ENCODE peak calls at places on chromosome 13, in nine cellular contexts. U is Right ventricle myocardium superior; J is pancreas; K is natural killer cell; I is activated CD8-positive, alpha-beta memory T cell treated with anti-CD3 and anti-CD28 coated beads, Interleukin-2, amount 10 ng/mL, durations not matched to agents 7 days and 5 days; G is CD4-positive, CD25-positive, alpha-beta regulatory T cell; C is activated CD8-positive, alpha-beta T cell treated with anti-CD3 and anti-CD28 coated beads for 36 hours; O is activated naive CD8-positive, alpha-beta T cell treated with anti-CD3 and anti-CD28 coated beads, Interleukin-2, amount 50 U/mL, for 24 hours; R is upper lobe of right lung. S is an unnamed sample.

GRCh38 chr13:112510002-112510780 is 77.8 kb downstream of the TUBGCP3 start:
- ATAC-seq in U (peak), J (peak), K (no peak), I (peak), G (no peak), C (peak), O (no peak), R (peak), S (no peak)

GRCh38 chr13:44747179-44747578 is 171.0 kb upstream of the TSC22D1 start:
- ATAC-seq in U (peak), J (peak), K (no peak), I (no peak), G (no peak), C (no peak), O (no peak), R (peak), S (no peak)

GRCh38 chr13:24911135-24911524 is 147.2 kb downstream of the RNF17 start:
- ATAC-seq in U (no peak), J (no peak), K (no peak), I (no peak), G (no peak), C (no peak), O (peak), R (no peak), S (peak)

GRCh38 chr13:112959206-112959605 is 9.8 kb upstream of the MCF2L start:
- ATAC-seq in U (peak), J (no peak), K (no peak), I (no peak), G (no peak), C (no peak), O (no peak), R (peak), S (no peak)

GRCh38 chr13:35700661-35701060 is 224.2 kb upstream of the MAB21L1 start:
- ATAC-seq in U (no peak), J (no peak), K (no peak), I (no peak), G (no peak), C (no peak), O (no peak), R (no peak), S (no peak)

GRCh38 chr13:59633290-59633689 is 530.4 kb downstream of the DIAPH3 start:
- ATAC-seq in U (no peak), J (no peak), K (no peak), I (no peak), G (no peak), C (no peak), O (no peak), R (peak), S (no peak)

GRCh38 chr13:50921706-50922105 is 12.1 kb downstream of the RNASEH2B start:
- ATAC-seq in U (no peak), J (no peak), K (no peak), I (no peak), G (no peak), C (no peak), O (no peak), R (peak), S (no peak)

GRCh38 chr13:46905249-46905648 is 8.4 kb upstream of the HTR2A start:
- ATAC-seq in U (no peak), J (no peak), K (no peak), I (no peak), G (no peak), C (no peak), O (no peak), R (no peak), S (no peak)

GRCh38 chr13:29969286-29969685 is 118.9 kb upstream of the UBL3 start:
- ATAC-seq in U (no peak), J (no peak), K (no peak), I (no peak), G (no peak), C (no peak), O (no peak), R (no peak), S (no peak)

GRCh38 chr13:40221460-40222201 is 444.8 kb downstream of the FOXO1 start:
- ATAC-seq in U (peak), J (peak), K (peak), I (peak), G (peak), C (peak), O (peak), R (peak), S (peak)

GRCh38 chr13:45243072-45243471 is 42.2 kb upstream of the KCTD4 start:
- ATAC-seq in U (peak), J (no peak), K (no peak), I (no peak), G (no peak), C (no peak), O (no peak), R (no peak), S (no peak)

GRCh38 chr13:93388701-93389100 is 162.1 kb downstream of the GPC6 start:
- ATAC-seq in U (no peak), J (no peak), K (no peak), I (no peak), G (no peak), C (no peak), O (no peak), R (no peak), S (no peak)

GRCh38 chr13:39527961-39528720 is 74.9 kb downstream of the LHFPL6 start:
- ATAC-seq in U (peak), J (no peak), K (no peak), I (no peak), G (no peak), C (no peak), O (no peak), R (peak), S (no peak)

GRCh38 chr13:27665761-27666160 is 44.1 kb downstream of the POLR1D start:
- ATAC-seq in U (no peak), J (no peak), K (no peak), I (no peak), G (no peak), C (no peak), O (no peak), R (no peak), S (no peak)

GRCh38 chr13:75091707-75092106 is 390.3 kb downstream of the TBC1D4 start:
- ATAC-seq in U (no peak), J (no peak), K (no peak), I (no peak), G (no peak), C (no peak), O (no peak), R (no peak), S (no peak)

GRCh38 chr13:25032160-25032559 is 63.8 kb upstream of the PABPC3 start:
- ATAC-seq in U (no peak), J (no peak), K (no peak), I (no peak), G (no peak), C (no peak), O (no peak), R (peak), S (no peak)

GRCh38 chr13:91579320-91579719 is 180.9 kb downstream of the GPC5 start:
- ATAC-seq in U (no peak), J (no peak), K (no peak), I (no peak), G (no peak), C (no peak), O (no peak), R (no peak), S (no peak)

GRCh38 chr13:42592915-42593718 is 19.2 kb downstream of the TNFSF11 start:
- ATAC-seq in U (no peak), J (no peak), K (no peak), I (no peak), G (no peak), C (no peak), O (no peak), R (no peak), S (no peak)

GRCh38 chr13:73924607-73925006 is 209.6 kb downstream of the KLF12 start:
- ATAC-seq in U (no peak), J (no peak), K (no peak), I (peak), G (no peak), C (peak), O (peak), R (peak), S (peak)

GRCh38 chr13:42883771-42884170 is 102.4 kb downstream of the FAM216B start:
- ATAC-seq in U (peak), J (peak), K (no peak), I (no peak), G (no peak), C (no peak), O (no peak), R (no peak), S (no peak)

GRCh38 chr13:25421602-25422001 is 49.8 kb downstream of the ATP8A2 start:
- ATAC-seq in U (no peak), J (no peak), K (no peak), I (no peak), G (no peak), C (no peak), O (no peak), R (no peak), S (no peak)

GRCh38 chr13:26967119-26968038 is 204.2 kb downstream of the USP12 start:
- ATAC-seq in U (peak), J (no peak), K (no peak), I (no peak), G (no peak), C (no peak), O (no peak), R (no peak), S (no peak)

GRCh38 chr13:60590775-60591174 is 193.8 kb downstream of the TDRD3 start:
- ATAC-seq in U (no peak), J (no peak), K (no peak), I (no peak), G (no peak), C (no peak), O (no peak), R (no peak), S (no peak)

GRCh38 chr13:98556968-98557591 is 19.8 kb downstream of the STK24 start:
- ATAC-seq in U (peak), J (peak), K (no peak), I (peak), G (peak), C (peak), O (peak), R (peak), S (peak)

S was measured in activated T-helper 17 cell treated with anti-CD3 and anti-CD28 coated beads, Interleukin-2, amount 50 U/mL, for 72 hours.